ENCODE peak calls at places on chromosomes 5 and 9, in eight cellular contexts. N, B, F, E, V, S, Q and J are unnamed samples.
A peak's percentile ranks its signal among the peaks of the same experiment; 100 is the strongest.

GRCh38 chr5:1478333-1478732 is 33.1 kb upstream of the SLC6A3 start:
- DNase-seq in N (no peak), B (no peak), F (no peak), E (no peak), V (no peak), S (no peak), Q (no peak), J (no peak)

GRCh38 chr9:130962418-130963316 is 23.6 kb upstream of the FIBCD1 start:
- DNase-seq in N (no peak), B (no peak), F (peak; percentile 90), E (peak; percentile 95), V (peak; percentile 97), S (no peak), Q (peak; percentile 92), J (peak; percentile 65)

GRCh38 chr5:134041570-134042411 is 37.0 kb upstream of the VDAC1 start:
- DNase-seq in N (no peak), B (peak; percentile 81), F (peak; percentile 38), E (no peak), V (no peak), S (no peak), Q (no peak), J (no peak)

GRCh38 chr9:74443036-74443750 is 53.9 kb upstream of the RORB start:
- DNase-seq in N (no peak), B (no peak), F (no peak), E (no peak), V (peak; percentile 28), S (no peak), Q (no peak), J (no peak)

GRCh38 chr5:33129309-33129708 is 311.5 kb upstream of the TARS1 start:
- DNase-seq in N (no peak), B (no peak), F (no peak), E (no peak), V (no peak), S (no peak), Q (no peak), J (no peak)

GRCh38 chr9:100465270-100465669 is 7.7 kb upstream of the TMEFF1 start:
- DNase-seq in N (no peak), B (no peak), F (no peak), E (no peak), V (no peak), S (no peak), Q (no peak), J (no peak)

GRCh38 chr5:173290477-173291131 is 37.6 kb downstream of the STC2 start:
- DNase-seq in N (no peak), B (no peak), F (peak; percentile 45), E (no peak), V (no peak), S (no peak), Q (no peak), J (no peak)

GRCh38 chr9:13885258-13885657 is 428.7 kb downstream of the NFIB start:
- DNase-seq in N (no peak), B (no peak), F (no peak), E (no peak), V (no peak), S (no peak), Q (no peak), J (no peak)

GRCh38 chr5:37871023-37871815 is 31.4 kb upstream of the GDNF start:
- DNase-seq in N (no peak), B (no peak), F (no peak), E (peak; percentile 22), V (peak; percentile 51), S (no peak), Q (no peak), J (no peak)

GRCh38 chr5:82341325-82341724 is 63.2 kb upstream of the RPS23 start:
- DNase-seq in N (no peak), B (no peak), F (no peak), E (no peak), V (no peak), S (no peak), Q (no peak), J (no peak)

GRCh38 chr5:151451626-151452520 is 4.5 kb downstream of the SLC36A1 start:
- DNase-seq in N (peak; percentile 44), B (peak; percentile 62), F (peak; percentile 43), E (peak; percentile 41), V (peak; percentile 61), S (no peak), Q (peak; percentile 37), J (no peak)

GRCh38 chr9:113223963-113224362 is 2.6 kb downstream of the SLC31A1 start:
- DNase-seq in N (no peak), B (no peak), F (peak; percentile 91), E (peak; percentile 52), V (peak; percentile 27), S (no peak), Q (peak; percentile 41), J (no peak)

GRCh38 chr9:19875291-19875910 is 86.6 kb upstream of the SLC24A2 start:
- DNase-seq in N (no peak), B (no peak), F (peak; percentile 20), E (no peak), V (no peak), S (no peak), Q (peak; percentile 69), J (no peak)

GRCh38 chr5:116130471-116130870 is 45.6 kb downstream of the COMMD10 start:
- DNase-seq in N (no peak), B (no peak), F (peak; percentile 41), E (no peak), V (peak; percentile 33), S (no peak), Q (peak; percentile 9), J (no peak)

GRCh38 chr9:137302176-137303030 is at the start of gene NRARP:
- DNase-seq in N (peak; percentile 96), B (peak; percentile 93), F (peak; percentile 64), E (peak; percentile 86), V (peak; percentile 74), S (peak; percentile 82), Q (peak; percentile 67), J (no peak)

GRCh38 chr9:32533338-32533737 is 7.3 kb upstream of the RIGI start:
- DNase-seq in N (no peak), B (no peak), F (peak; percentile 8), E (no peak), V (no peak), S (no peak), Q (no peak), J (no peak)

GRCh38 chr5:132013711-132014110 is 2.3 kb upstream of the ACSL6 start:
- DNase-seq in N (no peak), B (no peak), F (no peak), E (no peak), V (no peak), S (no peak), Q (no peak), J (no peak)

GRCh38 chr5:179484761-179485160 is 65.6 kb upstream of the RUFY1 start:
- DNase-seq in N (no peak), B (no peak), F (no peak), E (no peak), V (no peak), S (no peak), Q (no peak), J (no peak)

GRCh38 chr5:57642066-57642465 is 159.5 kb upstream of the ACTBL2 start:
- DNase-seq in N (no peak), B (no peak), F (no peak), E (no peak), V (no peak), S (no peak), Q (no peak), J (no peak)

GRCh38 chr5:76204713-76205112 is 121.5 kb downstream of the SV2C start:
- DNase-seq in N (no peak), B (no peak), F (no peak), E (peak; percentile 40), V (no peak), S (no peak), Q (no peak), J (no peak)

GRCh38 chr5:127934791-127935256 is 148.7 kb upstream of the SLC12A2 start:
- DNase-seq in N (no peak), B (no peak), F (peak; percentile 65), E (peak; percentile 99), V (peak; percentile 75), S (no peak), Q (no peak), J (peak; percentile 2)

GRCh38 chr5:74576941-74577456 is 63.5 kb downstream of the ENC1 start:
- DNase-seq in N (no peak), B (peak; percentile 62), F (peak; percentile 81), E (no peak), V (peak; percentile 71), S (no peak), Q (peak; percentile 69), J (peak; percentile 34)

GRCh38 chr5:168324864-168325615 is 33.6 kb downstream of the WWC1 start:
- DNase-seq in N (no peak), B (no peak), F (no peak), E (peak; percentile 86), V (no peak), S (no peak), Q (no peak), J (no peak)

GRCh38 chr5:17228833-17229291 is 11.4 kb downstream of the BASP1 start:
- DNase-seq in N (no peak), B (peak; percentile 32), F (peak; percentile 78), E (peak; percentile 62), V (peak; percentile 79), S (no peak), Q (no peak), J (no peak)

GRCh38 chr5:40074801-40075200 is 604.9 kb upstream of the PTGER4 start:
- DNase-seq in N (no peak), B (no peak), F (no peak), E (no peak), V (no peak), S (no peak), Q (no peak), J (no peak)
- TF ChIP-seq CTCF in N (no peak), B (no peak), F (no peak), E (no peak), V (no peak), S (no peak), Q (no peak), J (no peak)

DNA sequence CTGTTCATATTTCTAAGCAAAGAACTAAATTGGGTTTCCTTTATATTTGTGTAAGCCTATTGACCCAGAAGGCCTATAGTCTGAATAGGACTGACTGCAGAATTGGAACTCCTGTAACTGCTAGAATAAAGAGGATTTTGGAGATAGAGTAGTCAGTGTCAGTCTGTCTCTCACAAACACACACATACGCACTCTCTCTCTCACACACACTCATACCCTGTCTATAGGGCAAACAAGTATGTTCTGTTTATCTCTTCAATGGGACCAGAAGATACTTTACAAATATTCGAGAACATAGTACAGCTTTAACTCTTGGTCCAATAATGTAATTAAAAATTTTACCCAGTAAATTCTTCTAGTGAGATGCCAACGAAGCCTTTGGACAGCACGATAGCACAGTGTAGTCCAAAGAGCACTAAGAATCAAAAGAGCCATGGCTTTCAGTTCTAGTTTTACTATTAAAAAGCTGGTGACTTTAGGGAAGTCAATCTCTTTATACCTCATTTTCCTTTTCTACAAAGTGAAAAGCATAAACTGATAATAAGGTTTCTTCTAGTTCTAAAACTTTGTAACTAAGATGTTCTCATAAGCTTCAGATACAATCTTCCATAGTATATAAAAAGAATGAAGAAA is 19.3 kb downstream of the ABHD17B start:
- DNase-seq in N (no peak), B (no peak), F (no peak), E (no peak), V (no peak), S (no peak), Q (no peak), J (no peak)
- TF ChIP-seq CTCF in N (no peak), B (no peak), F (no peak), E (no peak), V (no peak), S (no peak), Q (no peak), J (no peak)

GRCh38 chr5:107352576-107352975 is 318.2 kb downstream of the EFNA5 start:
- DNase-seq in N (no peak), B (no peak), F (no peak), E (no peak), V (no peak), S (no peak), Q (no peak), J (no peak)
- TF ChIP-seq CTCF in N (no peak), B (no peak), F (peak; percentile 12), E (no peak), V (no peak), S (no peak), Q (peak; percentile 8), J (no peak)

GRCh38 chr9:37921546-37922300 is 17.8 kb upstream of the SLC25A51 start:
- DNase-seq in N (no peak), B (no peak), F (no peak), E (peak; percentile 76), V (peak; percentile 54), S (no peak), Q (no peak), J (no peak)
- TF ChIP-seq CTCF in N (no peak), B (no peak), F (no peak), E (peak; percentile 51), V (peak; percentile 36), S (no peak), Q (no peak), J (no peak)